ENCODE peak calls at places on chromosomes 13 and 19, in ten cellular contexts. F, Z, J, Q, M, P, T, K, N and S are unnamed samples.

GRCh38 chr19:57656346-57656745 is 12.4 kb upstream of the ZSCAN4 start:
- DNase-seq in J (no peak), K (no peak), P (no peak), Q (no peak), N (no peak), T (no peak), Z (no peak), F (no peak), M (no peak), S (no peak)

GRCh38 chr19:14408641-14409120 is 10.5 kb downstream of the DDX39A start:
- DNase-seq in J (peak), P (no peak), N (peak), Q (no peak), M (peak), F (no peak), T (no peak), Z (no peak), K (no peak), S (no peak)

GRCh38 chr13:91620670-91621141 is 222.3 kb downstream of the GPC5 start:
- DNase-seq in Q (no peak), Z (no peak), M (no peak), J (no peak), P (no peak), F (no peak), N (no peak), T (no peak), K (no peak), S (no peak)

GRCh38 chr13:111399776-111400505 is 79.5 kb downstream of the TEX29 start:
- DNase-seq in Z (no peak), F (no peak), P (no peak), Q (no peak), M (no peak), J (no peak), K (no peak), N (no peak), T (no peak), S (no peak)

GRCh38 chr13:75621147-75621546 is 15.0 kb upstream of the LMO7 start:
- DNase-seq in Q (no peak), K (peak), N (peak), F (no peak), J (no peak), M (no peak), T (no peak), Z (no peak), P (no peak), S (no peak)

GRCh38 chr13:75870397-75870801 is 234.3 kb downstream of the LMO7 start:
- DNase-seq in T (peak), Q (peak), P (peak), N (peak), M (no peak), Z (peak), K (no peak), F (no peak), J (peak), S (peak)

GRCh38 chr13:78183737-78184136 is 265.1 kb upstream of the EDNRB start:
- DNase-seq in J (no peak), P (no peak), Q (no peak), T (no peak), F (no peak), Z (no peak), K (no peak), N (peak), M (no peak), S (no peak)

GRCh38 chr13:97108535-97108910 is 113.6 kb upstream of the MBNL2 start:
- DNase-seq in Z (no peak), K (no peak), F (no peak), M (no peak), J (no peak), N (peak), P (no peak), Q (no peak), T (no peak), S (no peak)

GRCh38 chr19:46784262-46785053 is 3.9 kb downstream of the SLC1A5 start:
- DNase-seq in K (peak), T (peak), P (peak), M (peak), Q (peak), Z (peak), N (peak), F (no peak), J (peak), S (peak)

GRCh38 chr13:65913173-65913572 is 1317.0 kb downstream of the PCDH9 start:
- DNase-seq in F (no peak), N (peak), M (no peak), Q (no peak), Z (peak), T (no peak), K (peak), P (no peak), J (peak), S (no peak)

GRCh38 chr19:43518051-43518450 is 8.9 kb downstream of the ETHE1 start:
- DNase-seq in T (no peak), Q (no peak), N (no peak), M (no peak), Z (no peak), F (no peak), K (no peak), P (no peak), J (peak), S (no peak)

GRCh38 chr13:108272333-108272732 is 2.8 kb downstream of the TNFSF13B start:
- DNase-seq in F (no peak), T (no peak), P (no peak), Z (no peak), M (no peak), K (no peak), J (no peak), Q (no peak), N (peak), S (no peak)

GRCh38 chr19:36418287-36419001 is at the start of gene ZFP82:
- DNase-seq in N (peak), Z (peak), P (peak), T (peak), M (peak), J (peak), K (no peak), F (peak), Q (peak), S (peak)

GRCh38 chr19:50880241-50880640 is 7.0 kb downstream of the KLK2 start:
- DNase-seq in N (no peak), J (no peak), Z (no peak), M (no peak), F (no peak), T (no peak), K (no peak), Q (no peak), P (no peak), S (no peak)

GRCh38 chr19:50877338-50877737 is 4.1 kb downstream of the KLK2 start:
- DNase-seq in T (no peak), P (no peak), Z (no peak), M (peak), K (no peak), F (no peak), J (no peak), N (no peak), Q (no peak), S (no peak)

GRCh38 chr19:50878851-50879250 is 5.6 kb downstream of the KLK2 start:
- DNase-seq in N (no peak), J (no peak), M (no peak), T (no peak), Q (no peak), F (no peak), Z (no peak), P (no peak), K (no peak), S (no peak)

DNA sequence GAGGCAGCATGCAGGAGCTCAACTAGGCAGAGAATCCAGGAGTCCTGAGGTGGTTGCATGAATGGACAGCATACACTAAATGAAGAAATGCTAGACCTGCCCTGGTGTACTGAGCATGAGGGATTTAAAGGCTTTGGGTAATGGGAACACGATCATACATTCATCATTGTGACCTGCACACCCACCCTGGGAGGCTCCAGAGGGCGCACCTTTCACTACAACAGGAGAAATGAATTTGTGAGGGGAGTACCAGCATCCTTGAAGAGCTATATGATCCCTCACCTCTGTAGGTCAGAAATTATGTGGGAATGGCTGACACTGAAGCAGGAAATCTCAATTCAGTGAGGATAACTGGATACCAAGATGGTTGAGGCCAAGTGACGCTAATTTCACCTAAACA is 8.9 kb downstream of the KLK2 start:
- DNase-seq in N (no peak), J (no peak), F (no peak), M (no peak), Z (no peak), T (no peak), Q (no peak), K (no peak), P (no peak), S (no peak)
- TF ChIP-seq CTCF in N (no peak), J (no peak), F (no peak), M (no peak), Z (no peak), T (no peak), Q (peak), K (no peak), P (no peak), S (no peak)

GRCh38 chr19:5091576-5092215 is 122.8 kb downstream of the KDM4B start:
- DNase-seq in N (no peak), Q (no peak), F (no peak), K (no peak), T (no peak), J (no peak), Z (no peak), P (no peak), M (peak), S (no peak)

GRCh38 chr19:5089283-5089682 is 120.4 kb downstream of the KDM4B start:
- DNase-seq in Q (no peak), T (no peak), P (no peak), M (no peak), K (no peak), N (no peak), Z (no peak), J (no peak), F (no peak), S (no peak)

GRCh38 chr19:5090465-5090779 is 121.5 kb downstream of the KDM4B start:
- DNase-seq in T (no peak), J (no peak), Z (no peak), N (no peak), K (no peak), F (no peak), Q (no peak), M (peak), P (no peak), S (no peak)

GRCh38 chr19:5092444-5092843 is 123.5 kb downstream of the KDM4B start:
- DNase-seq in Z (no peak), P (no peak), K (no peak), N (no peak), F (no peak), Q (no peak), J (no peak), T (no peak), M (peak), S (no peak)

DNA sequence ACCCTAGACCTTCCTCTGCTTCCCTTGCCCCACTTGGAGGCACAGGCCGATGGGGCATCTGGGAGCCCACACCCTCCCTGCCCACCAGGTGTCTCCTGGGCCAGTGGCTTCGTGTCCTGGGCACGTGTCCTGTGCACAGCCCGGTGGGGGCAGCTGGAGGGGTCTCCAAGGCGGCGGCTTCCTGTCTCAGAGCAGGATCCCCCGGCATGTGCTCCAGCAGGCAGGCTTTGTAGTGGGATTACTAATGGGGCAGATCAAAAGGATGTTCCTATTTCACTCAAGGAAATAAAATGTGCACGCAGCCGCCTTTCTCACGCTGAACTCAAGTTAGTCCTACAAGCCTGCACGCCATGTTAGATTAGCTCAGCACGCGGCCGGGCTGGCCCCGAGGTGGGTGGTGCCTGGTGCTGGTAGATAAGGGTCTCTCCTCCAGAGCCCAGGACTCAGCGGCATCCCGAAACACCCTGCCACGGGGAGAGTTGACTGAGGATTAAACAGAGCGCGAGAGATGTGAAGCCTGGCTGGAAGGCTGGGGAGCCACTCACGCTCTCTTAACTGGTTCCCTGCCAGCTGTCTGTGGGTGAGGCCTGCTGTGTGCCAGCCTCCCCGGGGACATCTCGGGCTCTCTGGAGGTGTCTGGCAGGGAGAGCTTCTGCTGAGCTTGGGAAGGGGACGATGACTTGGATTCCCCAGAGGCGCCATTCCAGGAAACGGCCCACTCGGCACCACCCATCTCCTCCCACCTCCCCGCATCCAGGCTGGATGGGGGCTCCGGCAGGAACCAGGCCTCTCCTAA is 122.1 kb downstream of the KDM4B start:
- DNase-seq in P (no peak), N (peak), M (peak), Z (no peak), F (no peak), Q (no peak), K (peak), J (peak), T (peak), S (no peak)
- TF ChIP-seq CTCF in P (no peak), N (no peak), M (no peak), Z (no peak), F (no peak), Q (no peak), K (peak), J (no peak), T (peak), S (no peak)

GRCh38 chr19:45515081-45515624 is 7.9 kb downstream of the VASP start:
- DNase-seq in J (no peak), Z (no peak), T (no peak), K (no peak), N (no peak), F (no peak), M (no peak), Q (no peak), P (no peak), S (peak)

GRCh38 chr19:45515807-45516401 is 8.6 kb downstream of the VASP start:
- DNase-seq in K (no peak), Q (no peak), J (no peak), N (no peak), T (no peak), F (no peak), M (no peak), P (no peak), Z (no peak), S (peak)

GRCh38 chr19:45512881-45513483 is 5.7 kb downstream of the VASP start:
- DNase-seq in J (no peak), Q (no peak), P (no peak), N (no peak), M (no peak), T (no peak), K (no peak), F (no peak), Z (no peak), S (no peak)

GRCh38 chr19:45517238-45517637 is 10.0 kb downstream of the VASP start:
- DNase-seq in Z (no peak), J (no peak), F (no peak), P (no peak), Q (no peak), N (no peak), T (no peak), K (no peak), M (no peak), S (no peak)

DNA sequence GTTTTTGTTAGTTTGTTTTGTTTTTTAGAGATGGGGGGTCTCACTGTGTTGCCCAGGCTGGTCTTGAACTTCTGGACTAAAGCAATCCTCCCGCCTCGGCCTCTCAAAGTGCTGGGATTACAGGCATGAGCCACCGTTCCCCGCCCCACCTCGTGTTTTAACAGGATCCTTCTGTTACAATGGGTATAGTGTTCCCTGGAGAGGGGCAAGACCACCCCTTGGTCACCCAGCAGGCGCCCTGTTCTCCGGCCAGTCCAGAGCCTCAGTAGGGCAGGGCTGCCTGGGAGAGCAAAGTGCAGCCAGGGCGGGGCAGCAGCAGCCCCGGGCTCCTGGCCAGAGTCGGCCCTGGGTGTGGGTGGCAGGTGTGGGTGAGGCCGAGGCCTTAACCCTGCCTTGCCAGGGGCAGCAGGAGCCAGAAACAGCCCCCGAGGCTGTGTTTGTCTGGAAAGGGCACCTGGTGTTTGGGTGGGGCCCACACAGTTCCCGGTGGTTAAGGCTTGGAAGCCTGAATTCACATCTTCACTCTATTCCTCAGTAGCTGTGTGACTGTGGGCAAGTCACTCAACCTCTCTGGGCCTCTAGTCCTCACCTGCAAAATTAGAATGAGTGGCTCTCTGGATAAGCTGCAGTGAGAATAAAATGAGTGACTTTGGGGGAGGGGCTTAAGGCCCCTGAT is 7.2 kb downstream of the VASP start:
- DNase-seq in Z (no peak), J (no peak), N (no peak), T (no peak), Q (no peak), K (no peak), F (no peak), P (no peak), M (peak), S (no peak)
- TF ChIP-seq CTCF in Z (no peak), J (no peak), N (no peak), T (no peak), Q (no peak), K (no peak), F (no peak), P (no peak), M (no peak), S (no peak)

GRCh38 chr13:50170447-50171037 is 155.3 kb downstream of the KCNRG start:
- DNase-seq in P (no peak), T (no peak), Q (no peak), K (no peak), M (no peak), J (peak), Z (peak), N (peak), F (no peak), S (no peak)
- TF ChIP-seq CTCF in P (no peak), T (no peak), Q (no peak), K (peak), M (no peak), J (peak), Z (peak), N (peak), F (no peak), S (no peak)